ENCODE peak calls at places on chromosomes 5 and 9, in seven cellular contexts. V is brain microvascular endothelial cell, Z is tibial nerve, R is OCI-LY7, M is IMR-90, N is colonic mucosa, E is psoas muscle. P is an unnamed sample.

GRCh38 chr5:157108961-157109360 is at the start of gene HAVCR2:
- DNase-seq in R (peak), M (no peak), N (peak), Z (peak), E (no peak), V (no peak), P (no peak)

GRCh38 chr5:88888291-88888690 is 5.3 kb upstream of the MEF2C start:
- DNase-seq in E (no peak), V (no peak), R (no peak), Z (no peak), M (no peak), N (no peak), P (no peak)

GRCh38 chr9:98430535-98430934 is 175.1 kb upstream of the TBC1D2 start:
- DNase-seq in M (peak), E (no peak), N (peak), Z (peak), V (no peak), R (no peak), P (no peak)

GRCh38 chr5:147361441-147362175 is 126.8 kb downstream of the STK32A start:
- DNase-seq in Z (no peak), V (no peak), M (no peak), E (no peak), N (no peak), R (no peak), P (no peak)

GRCh38 chr5:178426326-178427130 is 163.7 kb downstream of the COL23A1 start:
- DNase-seq in E (no peak), M (no peak), N (no peak), R (no peak), Z (no peak), V (no peak), P (no peak)

GRCh38 chr5:644509-644908 is 32.4 kb downstream of the CEP72 start:
- DNase-seq in Z (no peak), R (no peak), M (no peak), V (no peak), N (no peak), E (peak), P (no peak)

GRCh38 chr5:59164041-59164830 is 581.4 kb downstream of the RAB3C start:
- DNase-seq in E (no peak), V (peak), M (peak), R (no peak), N (no peak), Z (no peak), P (no peak)

GRCh38 chr5:91690921-91691320 is 307.8 kb upstream of the ARRDC3 start:
- DNase-seq in E (no peak), N (no peak), V (peak), M (no peak), Z (no peak), R (no peak), P (no peak)

GRCh38 chr5:172293054-172293744 is 9.6 kb upstream of the UBTD2 start:
- DNase-seq in M (peak), E (peak), N (peak), R (peak), Z (peak), V (peak), P (no peak)

GRCh38 chr9:125750656-125751035 is 3.5 kb downstream of the PBX3 start:
- DNase-seq in R (no peak), V (no peak), E (no peak), M (no peak), N (no peak), Z (no peak), P (no peak)

GRCh38 chr9:136451221-136451877 is 11.7 kb upstream of the INPP5E start:
- DNase-seq in Z (no peak), R (no peak), V (no peak), N (no peak), M (no peak), E (no peak), P (no peak)

GRCh38 chr9:3810231-3810630 is 284.4 kb upstream of the RFX3 start:
- DNase-seq in V (no peak), R (no peak), N (no peak), Z (no peak), M (no peak), E (no peak), P (no peak)

GRCh38 chr9:107770716-107771115 is 281.1 kb upstream of the KLF4 start:
- DNase-seq in Z (no peak), V (no peak), N (no peak), E (no peak), R (no peak), M (no peak), P (no peak)

GRCh38 chr5:1204693-1205242 is 3.4 kb downstream of the SLC6A19 start:
- DNase-seq in M (peak), Z (no peak), R (peak), N (no peak), V (peak), E (no peak), P (no peak)

GRCh38 chr5:10046681-10047080 is 203.0 kb downstream of the ATPSCKMT start:
- DNase-seq in N (no peak), V (no peak), E (no peak), M (no peak), R (no peak), Z (no peak), P (no peak)

GRCh38 chr9:108702681-108703080 is 153.1 kb downstream of the ACTL7B start:
- DNase-seq in R (no peak), Z (no peak), E (no peak), V (no peak), M (no peak), N (no peak), P (no peak)

GRCh38 chr5:10283927-10284635 is 23.6 kb downstream of the CMBL start:
- DNase-seq in M (peak), V (peak), Z (peak), N (peak), R (peak), E (peak), P (no peak)

GRCh38 chr5:80238778-80239679 is 16.8 kb downstream of the SERINC5 start:
- DNase-seq in E (peak), Z (peak), N (peak), R (no peak), V (peak), M (peak), P (no peak)

GRCh38 chr9:128275198-128276007 is at the start of gene GOLGA2:
- DNase-seq in E (no peak), R (no peak), V (peak), Z (peak), M (peak), N (peak), P (no peak)

GRCh38 chr5:26582350-26583040 is 455.9 kb downstream of the CDH9 start:
- DNase-seq in R (no peak), E (no peak), N (no peak), V (no peak), Z (no peak), M (no peak), P (no peak)

GRCh38 chr9:126363847-126364671 is 37.4 kb downstream of the MVB12B start:
- DNase-seq in Z (no peak), V (no peak), N (peak), M (peak), E (no peak), R (no peak), P (no peak)

GRCh38 chr9:83596899-83597504 is 25.9 kb upstream of the IDNK start:
- DNase-seq in E (no peak), N (peak), R (peak), M (no peak), Z (peak), V (peak), P (no peak)

GRCh38 chr5:6704361-6704851 is 8.8 kb upstream of the TENT4A start:
- DNase-seq in R (no peak), N (peak), Z (peak), E (peak), V (peak), M (peak), P (peak)

GRCh38 chr5:116303810-116304209 is 219.0 kb downstream of the COMMD10 start:
- DNase-seq in M (no peak), Z (no peak), N (no peak), V (no peak), E (no peak), R (no peak), P (no peak)

GRCh38 chr9:90107021-90107771 is 502.4 kb downstream of the GADD45G start:
- DNase-seq in N (peak), V (no peak), M (no peak), E (peak), Z (peak), R (no peak), P (no peak)

GRCh38 chr5:140633081-140633471 is at the start of gene CD14:
- DNase-seq in M (no peak), N (peak), E (peak), R (no peak), Z (peak), V (peak), P (no peak)

GRCh38 chr9:89463986-89464901 is 33.7 kb downstream of the SEMA4D start:
- DNase-seq in Z (no peak), M (no peak), E (no peak), V (no peak), R (peak), N (peak), P (no peak)

GRCh38 chr9:137828527-137829259 is 48.9 kb upstream of the CACNA1B start:
- DNase-seq in R (no peak), M (peak), V (no peak), N (no peak), Z (no peak), E (no peak), P (no peak)

GRCh38 chr5:68780299-68780960 is 313.4 kb upstream of the SLC30A5 start:
- DNase-seq in Z (no peak), V (no peak), E (no peak), R (no peak), N (no peak), M (no peak), P (no peak)

GRCh38 chr9:93585695-93586094 is 9.3 kb downstream of the PHF2 start:
- DNase-seq in R (no peak), Z (no peak), N (no peak), M (no peak), E (no peak), V (no peak), P (no peak)

GRCh38 chr9:113635586-113635985 is 172.1 kb downstream of the RGS3 start:
- DNase-seq in Z (no peak), M (no peak), E (no peak), V (no peak), R (no peak), N (no peak), P (no peak)

GRCh38 chr5:30183736-30184135 is 1009.8 kb upstream of the CDH6 start:
- DNase-seq in M (no peak), E (no peak), R (no peak), V (no peak), Z (no peak), N (no peak), P (no peak)

GRCh38 chr9:86434039-86434726 is 80.0 kb upstream of the TUT7 start:
- DNase-seq in M (peak), Z (peak), E (peak), V (peak), N (no peak), R (peak), P (no peak)

GRCh38 chr5:154349621-154350020 is 96.2 kb upstream of the SAP30L start:
- DNase-seq in Z (no peak), M (peak), N (no peak), V (no peak), E (no peak), R (no peak), P (no peak)

GRCh38 chr5:116411101-116411571 is 163.5 kb downstream of the SEMA6A start:
- DNase-seq in N (no peak), M (no peak), V (no peak), R (no peak), E (peak), Z (no peak), P (no peak)

GRCh38 chr5:13957032-13957645 is 12.7 kb upstream of the DNAH5 start:
- DNase-seq in R (peak), N (no peak), E (no peak), Z (no peak), V (peak), M (peak), P (peak)

GRCh38 chr9:19967567-19968459 is 179.0 kb upstream of the SLC24A2 start:
- DNase-seq in E (no peak), M (no peak), N (no peak), V (no peak), Z (no peak), R (peak), P (no peak)

GRCh38 chr9:137462396-137463193 is 3.5 kb upstream of the NSMF start:
- DNase-seq in M (no peak), R (no peak), V (no peak), N (no peak), Z (no peak), E (peak), P (no peak)

GRCh38 chr9:124045076-124045829 is 33.7 kb downstream of the LHX2 start:
- DNase-seq in N (peak), E (peak), V (peak), R (no peak), Z (no peak), M (peak), P (no peak)

GRCh38 chr9:13049223-13049622 is 230.3 kb downstream of the MPDZ start:
- DNase-seq in R (no peak), V (no peak), E (no peak), N (no peak), M (no peak), Z (no peak), P (no peak)

GRCh38 chr5:54517174-54517511 is 416 bp upstream of the SNX18 start:
- DNase-seq in R (no peak), M (no peak), E (no peak), V (no peak), N (no peak), Z (no peak), P (no peak)

GRCh38 chr5:54514841-54515432 is 2.6 kb upstream of the SNX18 start:
- DNase-seq in N (no peak), R (no peak), E (no peak), M (peak), Z (no peak), V (peak), P (no peak)

GRCh38 chr5:54514269-54514668 is 3.3 kb upstream of the SNX18 start:
- DNase-seq in V (no peak), M (no peak), Z (no peak), N (no peak), R (peak), E (no peak), P (no peak)

GRCh38 chr5:54516051-54516645 is 1.4 kb upstream of the SNX18 start:
- DNase-seq in Z (no peak), N (no peak), R (no peak), V (no peak), E (no peak), M (peak), P (no peak)

GRCh38 chr5:54515634-54516033 is 1.9 kb upstream of the SNX18 start:
- DNase-seq in Z (no peak), E (no peak), M (no peak), V (no peak), R (no peak), N (no peak), P (no peak)
- H3K27ac ChIP-seq in Z (no peak), E (no peak), M (peak), V (peak), R (no peak), N (no peak), P (no peak)

DNA sequence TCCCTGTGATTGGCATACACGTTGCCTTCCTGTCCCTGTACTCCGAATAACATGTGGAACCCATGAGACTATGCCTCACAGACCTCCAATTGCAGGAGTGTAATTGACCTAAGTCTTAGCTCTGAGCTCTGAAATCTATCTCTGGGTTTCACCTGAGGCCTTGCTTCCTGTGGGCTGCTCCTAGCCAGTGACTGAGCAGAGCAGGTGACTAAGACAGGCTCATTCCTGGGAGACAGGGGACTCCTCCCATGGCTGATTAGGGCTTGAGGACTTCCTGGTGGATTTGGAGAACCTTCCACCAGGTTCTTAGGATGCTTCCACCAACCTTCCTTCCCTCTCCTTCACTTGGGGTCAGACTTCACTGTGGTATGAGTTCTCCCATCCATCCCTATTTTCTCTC is 22.3 kb upstream of the MIER3 start:
- DNase-seq in Z (no peak), V (no peak), E (no peak), N (peak), R (no peak), M (no peak), P (no peak)
- TF ChIP-seq CTCF in Z (no peak), V (no peak), E (no peak), N (no peak), R (no peak), M (no peak), P (no peak)

DNA sequence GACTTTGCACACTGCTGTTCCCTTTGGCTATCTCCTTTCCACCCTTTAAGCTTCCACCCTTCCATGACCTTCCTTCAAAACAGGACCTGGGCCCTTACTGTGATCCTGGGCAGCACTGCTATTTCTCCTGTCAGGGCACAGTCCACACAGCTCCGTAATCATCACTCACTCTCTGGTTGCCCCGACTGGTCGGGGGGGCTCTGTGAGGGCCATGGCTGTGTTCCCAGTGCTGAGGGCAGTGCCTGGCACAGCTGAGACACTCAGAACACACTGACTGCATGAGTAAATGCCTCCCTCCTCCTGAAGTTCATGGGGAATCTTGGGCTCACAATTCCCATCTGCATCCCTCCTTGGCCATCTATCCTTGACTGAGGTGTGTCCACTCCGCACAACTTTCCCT is 12.2 kb downstream of the TRAF1 start:
- DNase-seq in V (no peak), R (no peak), M (no peak), E (no peak), Z (no peak), N (no peak), P (no peak)
- H3K27ac ChIP-seq in V (no peak), R (no peak), M (no peak), E (no peak), Z (peak), N (no peak), P (no peak)

GRCh38 chr9:15837079-15837679 is 284.3 kb downstream of the CCDC171 start:
- DNase-seq in Z (peak), E (no peak), N (peak), R (peak), M (peak), V (peak), P (no peak)
- TF ChIP-seq CTCF in Z (peak), E (peak), N (peak), R (peak), M (peak), V (peak), P (peak)

GRCh38 chr5:149526855-149527590 is 24.2 kb downstream of the CSNK1A1 start:
- DNase-seq in N (no peak), Z (no peak), E (no peak), V (no peak), M (no peak), R (no peak), P (no peak)
- H3K27ac ChIP-seq in N (no peak), Z (no peak), E (peak), V (no peak), M (no peak), R (no peak), P (no peak)

GRCh38 chr9:134317431-134318414 is 8.5 kb upstream of the RXRA start:
- DNase-seq in Z (no peak), N (no peak), R (no peak), V (no peak), E (peak), M (peak), P (no peak)
- TF ChIP-seq CTCF in Z (no peak), N (no peak), R (no peak), V (no peak), E (no peak), M (peak), P (no peak)

GRCh38 chr9:37928552-37929430 is 24.9 kb upstream of the SLC25A51 start:
- DNase-seq in R (no peak), E (no peak), N (no peak), M (no peak), Z (no peak), V (no peak), P (no peak)
- H3K27ac ChIP-seq in R (no peak), E (no peak), N (no peak), M (no peak), Z (no peak), V (peak), P (no peak)

DNA sequence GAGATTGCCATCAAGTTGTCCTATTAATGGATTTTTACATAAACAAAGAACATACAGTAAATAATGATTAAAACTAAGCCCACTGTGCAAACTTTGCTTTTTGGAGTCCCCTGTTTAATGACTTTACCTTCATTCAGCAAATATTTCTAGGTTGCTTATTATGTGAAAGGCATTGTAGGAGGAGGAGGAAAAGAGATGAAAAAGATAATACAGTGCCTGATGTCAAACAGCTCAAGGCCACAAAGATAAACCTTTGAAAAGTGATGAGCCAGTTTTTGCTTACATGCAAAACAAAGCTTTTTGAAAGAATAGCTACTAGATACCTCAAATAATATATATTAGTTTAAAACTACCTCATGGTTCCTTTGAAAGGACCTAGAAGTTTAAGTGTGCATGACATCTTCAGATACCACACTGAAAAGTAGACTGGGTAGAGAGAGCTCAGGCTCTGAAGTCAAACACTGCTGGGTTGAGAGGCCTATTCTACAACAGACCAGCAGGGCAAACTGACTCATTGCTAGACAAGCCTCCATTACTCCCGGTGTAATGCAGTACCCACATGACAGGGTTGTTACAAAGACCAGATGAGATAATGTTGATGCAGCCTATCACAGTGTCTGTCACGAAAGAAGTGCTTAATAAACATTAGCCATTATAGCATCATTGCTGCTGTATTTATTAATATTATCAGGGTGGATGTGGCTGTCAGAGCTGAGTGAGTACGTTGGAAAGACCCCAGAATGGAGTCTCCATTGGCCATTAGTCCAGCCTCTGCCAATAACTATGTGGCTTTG is 11.8 kb downstream of the DEPDC1B start:
- DNase-seq in M (peak), V (peak), Z (no peak), E (no peak), R (no peak), N (no peak), P (no peak)
- TF ChIP-seq CTCF in M (peak), V (peak), Z (no peak), E (no peak), R (peak), N (peak), P (peak)

DNA sequence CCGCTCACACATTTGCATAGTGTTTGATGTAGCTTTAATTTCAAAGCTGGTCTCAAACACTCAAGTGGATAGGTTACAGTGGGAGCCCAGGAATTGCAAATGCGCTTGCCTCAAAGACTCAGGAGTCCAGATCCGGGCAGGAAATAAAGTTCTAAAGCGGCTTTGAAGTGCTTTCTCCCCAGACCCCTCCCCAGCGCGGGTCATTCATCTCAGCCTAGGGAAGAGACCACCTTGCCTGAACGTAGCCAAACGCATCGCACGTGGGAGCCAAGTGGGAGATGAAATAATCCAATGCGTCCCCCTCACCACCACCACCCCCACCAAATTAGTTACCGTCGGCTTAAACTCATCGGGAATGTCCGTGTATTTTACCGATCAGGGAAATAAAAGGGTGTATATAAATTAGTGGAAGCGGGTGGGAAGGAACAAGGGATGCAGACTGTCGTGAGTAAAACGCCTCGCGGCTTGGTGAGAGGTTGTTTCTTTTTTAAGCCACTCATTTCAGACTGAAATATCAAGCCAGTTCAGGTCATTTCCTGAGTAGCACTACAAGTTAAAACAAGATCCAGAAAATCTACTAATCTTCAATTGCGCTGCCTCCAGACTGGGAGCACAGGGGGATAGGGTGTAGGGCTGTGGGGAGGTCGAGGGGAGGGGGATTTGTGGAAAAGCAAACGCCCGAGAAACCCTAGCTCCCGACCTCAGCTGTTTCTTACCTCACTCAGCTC is 141.0 kb downstream of the TSSK1B start:
- DNase-seq in Z (peak), E (no peak), V (peak), N (no peak), R (no peak), M (peak), P (no peak)
- H3K27ac ChIP-seq in Z (peak), E (peak), V (peak), N (peak), R (no peak), M (peak), P (peak)

P was measured in keratinocyte.